ENCODE peak calls at places on chromosomes 16 and 17, in six cellular contexts. One of them, this sample, is unnamed.

GRCh38 chr16:31542763-31543162 is 15.1 kb downstream of the AHSP start:
- DNase-seq in substantia nigra: no peak
- DNase-seq in CD8-positive, alpha-beta T cell: no peak
- DNase-seq in dorsolateral prefrontal cortex: no peak
- DNase-seq in thoracic aorta: no peak
- DNase-seq in adrenal gland: no peak
- DNase-seq in this sample: no peak

GRCh38 chr17:55743103-55743679 is 7.7 kb upstream of the PCTP start:
- DNase-seq in adrenal gland: peak; percentile 71
- DNase-seq in thoracic aorta: no peak
- DNase-seq in dorsolateral prefrontal cortex: no peak
- DNase-seq in substantia nigra: no peak
- DNase-seq in CD8-positive, alpha-beta T cell: no peak
- DNase-seq in this sample: no peak

GRCh38 chr17:37488009-37488604 is 1.6 kb upstream of the DUSP14 start:
- DNase-seq in substantia nigra: no peak
- DNase-seq in adrenal gland: peak; percentile 59
- DNase-seq in CD8-positive, alpha-beta T cell: no peak
- DNase-seq in thoracic aorta: no peak
- DNase-seq in dorsolateral prefrontal cortex: no peak
- DNase-seq in this sample: no peak

GRCh38 chr17:13099906-13100305 is 82.1 kb upstream of the ELAC2 start:
- DNase-seq in adrenal gland: no peak
- DNase-seq in CD8-positive, alpha-beta T cell: no peak
- DNase-seq in thoracic aorta: no peak
- DNase-seq in dorsolateral prefrontal cortex: no peak
- DNase-seq in substantia nigra: no peak
- DNase-seq in this sample: no peak

GRCh38 chr17:46045639-46046038 is 46.6 kb downstream of the STH start:
- DNase-seq in substantia nigra: no peak
- DNase-seq in CD8-positive, alpha-beta T cell: no peak
- DNase-seq in thoracic aorta: no peak
- DNase-seq in dorsolateral prefrontal cortex: no peak
- DNase-seq in adrenal gland: no peak
- DNase-seq in this sample: no peak

GRCh38 chr17:47806026-47806912 is 15.3 kb downstream of the OSBPL7 start:
- DNase-seq in substantia nigra: no peak
- DNase-seq in dorsolateral prefrontal cortex: no peak
- DNase-seq in adrenal gland: no peak
- DNase-seq in thoracic aorta: no peak
- DNase-seq in CD8-positive, alpha-beta T cell: no peak
- DNase-seq in this sample: no peak

GRCh38 chr16:372584-372983 is 2.2 kb upstream of the MRPL28 start:
- DNase-seq in substantia nigra: no peak
- DNase-seq in adrenal gland: no peak
- DNase-seq in CD8-positive, alpha-beta T cell: no peak
- DNase-seq in thoracic aorta: no peak
- DNase-seq in dorsolateral prefrontal cortex: no peak
- DNase-seq in this sample: no peak

GRCh38 chr17:27226611-27227234 is 67.2 kb upstream of the WSB1 start:
- DNase-seq in CD8-positive, alpha-beta T cell: no peak
- DNase-seq in dorsolateral prefrontal cortex: no peak
- DNase-seq in thoracic aorta: no peak
- DNase-seq in substantia nigra: no peak
- DNase-seq in adrenal gland: no peak
- DNase-seq in this sample: no peak

GRCh38 chr16:11762431-11762830 is 19.8 kb upstream of the TXNDC11 start:
- DNase-seq in thoracic aorta: no peak
- DNase-seq in dorsolateral prefrontal cortex: no peak
- DNase-seq in CD8-positive, alpha-beta T cell: no peak
- DNase-seq in substantia nigra: no peak
- DNase-seq in adrenal gland: no peak
- DNase-seq in this sample: no peak

GRCh38 chr16:7013990-7014389 is 318.7 kb upstream of the RBFOX1 start:
- DNase-seq in thoracic aorta: no peak
- DNase-seq in adrenal gland: no peak
- DNase-seq in substantia nigra: no peak
- DNase-seq in CD8-positive, alpha-beta T cell: no peak
- DNase-seq in dorsolateral prefrontal cortex: no peak
- DNase-seq in this sample: no peak

GRCh38 chr16:72680732-72681131 is 367.2 kb downstream of the ZFHX3 start:
- DNase-seq in substantia nigra: no peak
- DNase-seq in dorsolateral prefrontal cortex: no peak
- DNase-seq in CD8-positive, alpha-beta T cell: no peak
- DNase-seq in thoracic aorta: no peak
- DNase-seq in adrenal gland: no peak
- DNase-seq in this sample: no peak

GRCh38 chr17:29595943-29596774 is 3.2 kb downstream of the ANKRD13B start:
- DNase-seq in adrenal gland: no peak
- DNase-seq in thoracic aorta: no peak
- DNase-seq in CD8-positive, alpha-beta T cell: no peak
- DNase-seq in dorsolateral prefrontal cortex: no peak
- DNase-seq in substantia nigra: no peak
- DNase-seq in this sample: no peak

GRCh38 chr17:48503747-48504146 is 27.1 kb downstream of the HOXB1 start:
- DNase-seq in CD8-positive, alpha-beta T cell: no peak
- DNase-seq in substantia nigra: no peak
- DNase-seq in adrenal gland: no peak
- DNase-seq in dorsolateral prefrontal cortex: no peak
- DNase-seq in thoracic aorta: no peak
- DNase-seq in this sample: no peak

GRCh38 chr17:61635913-61636432 is 45.0 kb upstream of the NACA2 start:
- DNase-seq in adrenal gland: peak; percentile 68
- DNase-seq in substantia nigra: no peak
- DNase-seq in thoracic aorta: no peak
- DNase-seq in CD8-positive, alpha-beta T cell: peak; percentile 15
- DNase-seq in dorsolateral prefrontal cortex: no peak
- DNase-seq in this sample: peak; percentile 3

GRCh38 chr16:19851476-19851875 is 33.2 kb downstream of the GPRC5B start:
- DNase-seq in substantia nigra: peak; percentile 79
- DNase-seq in thoracic aorta: no peak
- DNase-seq in dorsolateral prefrontal cortex: no peak
- DNase-seq in CD8-positive, alpha-beta T cell: no peak
- DNase-seq in adrenal gland: peak; percentile 66
- DNase-seq in this sample: no peak

GRCh38 chr16:19846421-19846820 is 38.2 kb downstream of the GPRC5B start:
- DNase-seq in dorsolateral prefrontal cortex: no peak
- DNase-seq in substantia nigra: no peak
- DNase-seq in CD8-positive, alpha-beta T cell: no peak
- DNase-seq in adrenal gland: no peak
- DNase-seq in thoracic aorta: no peak
- DNase-seq in this sample: no peak

GRCh38 chr16:19853132-19853972 is 31.3 kb downstream of the GPRC5B start:
- DNase-seq in dorsolateral prefrontal cortex: no peak
- DNase-seq in adrenal gland: no peak
- DNase-seq in thoracic aorta: no peak
- DNase-seq in substantia nigra: peak; percentile 65
- DNase-seq in CD8-positive, alpha-beta T cell: no peak
- DNase-seq in this sample: no peak

GRCh38 chr16:19853973-19854876 is 30.4 kb downstream of the GPRC5B start:
- DNase-seq in adrenal gland: no peak
- DNase-seq in thoracic aorta: no peak
- DNase-seq in dorsolateral prefrontal cortex: no peak
- DNase-seq in CD8-positive, alpha-beta T cell: no peak
- DNase-seq in substantia nigra: no peak
- DNase-seq in this sample: no peak

GRCh38 chr16:19850131-19850817 is 34.4 kb downstream of the GPRC5B start:
- DNase-seq in CD8-positive, alpha-beta T cell: no peak
- DNase-seq in substantia nigra: no peak
- DNase-seq in dorsolateral prefrontal cortex: no peak
- DNase-seq in thoracic aorta: no peak
- DNase-seq in adrenal gland: no peak
- DNase-seq in this sample: no peak
- H3K27ac ChIP-seq in CD8-positive, alpha-beta T cell: no peak overlapping the region
- H3K27ac ChIP-seq in substantia nigra: peak overlapping the region; percentile 87
- H3K27ac ChIP-seq in dorsolateral prefrontal cortex: peak overlapping the region; percentile 98
- H3K27ac ChIP-seq in thoracic aorta: no peak overlapping the region
- H3K27ac ChIP-seq in adrenal gland: no peak overlapping the region
- H3K27ac ChIP-seq in this sample: no peak overlapping the region

GRCh38 chr16:89893642-89894548 is 20.5 kb downstream of the TCF25 start:
- DNase-seq in adrenal gland: no peak
- DNase-seq in thoracic aorta: no peak
- DNase-seq in substantia nigra: no peak
- DNase-seq in dorsolateral prefrontal cortex: no peak
- DNase-seq in CD8-positive, alpha-beta T cell: no peak
- DNase-seq in this sample: no peak
- H3K27ac ChIP-seq in adrenal gland: no peak overlapping the region
- H3K27ac ChIP-seq in thoracic aorta: no peak overlapping the region
- H3K27ac ChIP-seq in substantia nigra: no peak overlapping the region
- H3K27ac ChIP-seq in dorsolateral prefrontal cortex: no peak overlapping the region
- H3K27ac ChIP-seq in CD8-positive, alpha-beta T cell: no peak overlapping the region
- H3K27ac ChIP-seq in this sample: no peak overlapping the region

GRCh38 chr17:8602679-8603078 is 27.8 kb downstream of the MYH10 start:
- DNase-seq in thoracic aorta: no peak
- DNase-seq in dorsolateral prefrontal cortex: no peak
- DNase-seq in adrenal gland: no peak
- DNase-seq in substantia nigra: no peak
- DNase-seq in CD8-positive, alpha-beta T cell: no peak
- DNase-seq in this sample: no peak
- H3K27ac ChIP-seq in thoracic aorta: peak overlapping the region; percentile 43
- H3K27ac ChIP-seq in dorsolateral prefrontal cortex: no peak overlapping the region
- H3K27ac ChIP-seq in adrenal gland: no peak overlapping the region
- H3K27ac ChIP-seq in substantia nigra: no peak overlapping the region
- H3K27ac ChIP-seq in CD8-positive, alpha-beta T cell: no peak overlapping the region
- H3K27ac ChIP-seq in this sample: no peak overlapping the region

GRCh38 chr16:57514371-57514770 is 22.0 kb downstream of the CCDC102A start:
- DNase-seq in adrenal gland: no peak
- DNase-seq in thoracic aorta: no peak
- DNase-seq in CD8-positive, alpha-beta T cell: no peak
- DNase-seq in dorsolateral prefrontal cortex: no peak
- DNase-seq in substantia nigra: no peak
- DNase-seq in this sample: no peak
- H3K27ac ChIP-seq in adrenal gland: peak overlapping the region; percentile 47
- H3K27ac ChIP-seq in thoracic aorta: no peak overlapping the region
- H3K27ac ChIP-seq in CD8-positive, alpha-beta T cell: no peak overlapping the region
- H3K27ac ChIP-seq in dorsolateral prefrontal cortex: no peak overlapping the region
- H3K27ac ChIP-seq in substantia nigra: no peak overlapping the region
- H3K27ac ChIP-seq in this sample: no peak overlapping the region

DNA sequence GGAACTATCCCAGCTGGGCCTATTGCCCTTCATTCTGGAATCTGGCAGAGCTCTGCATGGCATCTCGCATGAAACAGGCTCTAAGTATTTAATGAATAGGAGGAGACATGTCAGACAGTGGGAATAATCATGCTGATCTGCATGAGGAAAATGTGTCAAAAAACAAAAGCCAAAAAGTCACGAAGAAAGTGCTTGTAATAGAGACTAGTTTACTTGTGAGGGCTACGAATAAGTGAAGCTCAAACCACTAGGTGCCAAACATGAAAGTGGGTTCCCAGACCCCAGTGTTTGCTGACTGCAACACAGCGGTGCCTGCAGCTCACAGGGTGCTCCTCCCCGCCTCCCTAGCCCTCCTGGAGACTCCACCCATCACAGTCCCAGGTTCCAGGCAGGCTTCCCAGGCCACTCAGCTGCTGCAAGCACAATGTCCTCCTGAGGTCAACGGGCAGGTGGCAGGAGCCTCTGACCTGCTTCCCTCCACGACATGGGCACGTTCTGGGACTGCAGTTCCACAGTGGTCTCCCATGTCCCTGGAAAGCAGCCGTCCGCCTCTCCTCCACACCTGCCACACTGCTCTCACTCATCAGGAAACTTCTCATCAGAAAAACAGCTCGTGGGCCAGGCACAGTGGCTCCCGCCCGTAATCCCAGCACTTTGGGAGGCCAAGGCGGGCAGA is 96.5 kb downstream of the ANKRD11 start:
- DNase-seq in adrenal gland: peak; percentile 53
- DNase-seq in thoracic aorta: no peak
- DNase-seq in dorsolateral prefrontal cortex: no peak
- DNase-seq in CD8-positive, alpha-beta T cell: no peak
- DNase-seq in substantia nigra: no peak
- DNase-seq in this sample: no peak
- H3K27ac ChIP-seq in adrenal gland: peak overlapping the region; percentile 88
- H3K27ac ChIP-seq in thoracic aorta: peak overlapping the region; percentile 11
- H3K27ac ChIP-seq in dorsolateral prefrontal cortex: peak overlapping the region; percentile 65
- H3K27ac ChIP-seq in CD8-positive, alpha-beta T cell: no peak overlapping the region
- H3K27ac ChIP-seq in substantia nigra: no peak overlapping the region
- H3K27ac ChIP-seq in this sample: no peak overlapping the region

GRCh38 chr17:920190-920589 is 59.4 kb downstream of the NXN start:
- DNase-seq in adrenal gland: no peak
- DNase-seq in dorsolateral prefrontal cortex: no peak
- DNase-seq in thoracic aorta: no peak
- DNase-seq in CD8-positive, alpha-beta T cell: no peak
- DNase-seq in substantia nigra: no peak
- DNase-seq in this sample: no peak
- H3K27ac ChIP-seq in adrenal gland: no peak overlapping the region
- H3K27ac ChIP-seq in dorsolateral prefrontal cortex: no peak overlapping the region
- H3K27ac ChIP-seq in thoracic aorta: no peak overlapping the region
- H3K27ac ChIP-seq in CD8-positive, alpha-beta T cell: no peak overlapping the region
- H3K27ac ChIP-seq in substantia nigra: no peak overlapping the region
- H3K27ac ChIP-seq in this sample: no peak overlapping the region

GRCh38 chr17:15958484-15958854 is 13.5 kb downstream of the ADORA2B start:
- DNase-seq in CD8-positive, alpha-beta T cell: no peak
- DNase-seq in dorsolateral prefrontal cortex: no peak
- DNase-seq in substantia nigra: no peak
- DNase-seq in thoracic aorta: no peak
- DNase-seq in adrenal gland: no peak
- DNase-seq in this sample: no peak

GRCh38 chr17:15957206-15957605 is 12.3 kb downstream of the ADORA2B start:
- DNase-seq in substantia nigra: no peak
- DNase-seq in CD8-positive, alpha-beta T cell: no peak
- DNase-seq in dorsolateral prefrontal cortex: no peak
- DNase-seq in thoracic aorta: no peak
- DNase-seq in adrenal gland: no peak
- DNase-seq in this sample: no peak

GRCh38 chr17:15954222-15954621 is 9.3 kb downstream of the ADORA2B start:
- DNase-seq in dorsolateral prefrontal cortex: no peak
- DNase-seq in CD8-positive, alpha-beta T cell: no peak
- DNase-seq in adrenal gland: no peak
- DNase-seq in substantia nigra: no peak
- DNase-seq in thoracic aorta: no peak
- DNase-seq in this sample: no peak

GRCh38 chr17:15955793-15956541 is 11.0 kb downstream of the ADORA2B start:
- DNase-seq in thoracic aorta: no peak
- DNase-seq in dorsolateral prefrontal cortex: no peak
- DNase-seq in adrenal gland: no peak
- DNase-seq in substantia nigra: no peak
- DNase-seq in CD8-positive, alpha-beta T cell: no peak
- DNase-seq in this sample: no peak

GRCh38 chr17:15957608-15958307 is 12.8 kb downstream of the ADORA2B start:
- DNase-seq in adrenal gland: no peak
- DNase-seq in CD8-positive, alpha-beta T cell: no peak
- DNase-seq in dorsolateral prefrontal cortex: no peak
- DNase-seq in thoracic aorta: no peak
- DNase-seq in substantia nigra: no peak
- DNase-seq in this sample: no peak
- H3K27ac ChIP-seq in adrenal gland: no peak overlapping the region
- H3K27ac ChIP-seq in CD8-positive, alpha-beta T cell: no peak overlapping the region
- H3K27ac ChIP-seq in dorsolateral prefrontal cortex: no peak overlapping the region
- H3K27ac ChIP-seq in thoracic aorta: no peak overlapping the region
- H3K27ac ChIP-seq in substantia nigra: no peak overlapping the region
- H3K27ac ChIP-seq in this sample: no peak overlapping the region

This sample was measured in effector memory CD4-positive, alpha-beta T cell.